ENCODE peak calls at places on chromosomes 1 and 21, in nine cellular contexts. X, P, L, W, H, G, O, E and T are unnamed samples.

GRCh38 chr1:78665809-78666208 is 16.2 kb downstream of the IFI44 start:
- DNase-seq in L (no peak), P (no peak), O (no peak), H (no peak), E (no peak), X (no peak), W (no peak), G (no peak), T (no peak)

GRCh38 chr1:207752456-207753132 is 740 bp downstream of the CD46 start:
- DNase-seq in G (peak; percentile 26), O (peak; percentile 41), W (no peak), X (peak; percentile 29), H (peak; percentile 80), E (peak; percentile 33), L (no peak), P (no peak), T (peak; percentile 27)

GRCh38 chr21:36560933-36561575 is 81.1 kb upstream of the CLDN14 start:
- DNase-seq in H (no peak), W (no peak), G (no peak), P (no peak), X (no peak), L (no peak), E (no peak), O (no peak), T (no peak)

GRCh38 chr1:199403421-199404116 is 623.9 kb upstream of the NR5A2 start:
- DNase-seq in L (no peak), X (no peak), E (no peak), P (no peak), G (no peak), H (no peak), W (peak; percentile 4), O (no peak), T (no peak)

GRCh38 chr1:17075470-17076255 is 21.8 kb upstream of the SDHB start:
- DNase-seq in H (peak; percentile 51), L (no peak), E (peak; percentile 83), W (no peak), O (peak; percentile 2), P (no peak), X (peak; percentile 68), G (peak; percentile 57), T (no peak)

GRCh38 chr1:117268926-117269378 is 58.2 kb upstream of the VTCN1 start:
- DNase-seq in L (no peak), X (peak; percentile 62), H (no peak), O (no peak), E (peak; percentile 99), P (no peak), G (no peak), W (no peak), T (no peak)

GRCh38 chr1:84998642-84999280 is 1.8 kb upstream of the MCOLN2 start:
- DNase-seq in O (peak; percentile 41), E (peak; percentile 7), W (no peak), H (no peak), G (peak; percentile 62), P (no peak), X (no peak), L (no peak), T (peak; percentile 47)

GRCh38 chr21:34886554-34887385 is 162.3 kb downstream of the RUNX1 start:
- DNase-seq in W (peak; percentile 7), O (peak; percentile 19), G (peak; percentile 12), L (no peak), E (peak; percentile 60), P (no peak), X (peak; percentile 46), H (peak; percentile 44), T (no peak)

GRCh38 chr21:41470054-41470453 is 37.9 kb downstream of the TMPRSS2 start:
- DNase-seq in L (no peak), X (no peak), G (no peak), O (no peak), W (no peak), E (no peak), H (no peak), P (no peak), T (no peak)

GRCh38 chr1:36645911-36646310 is 163.2 kb upstream of the CSF3R start:
- DNase-seq in L (no peak), X (no peak), W (no peak), E (no peak), O (no peak), P (no peak), G (no peak), H (no peak), T (no peak)

GRCh38 chr1:109299087-109299983 is 7.5 kb downstream of the MYBPHL start:
- DNase-seq in O (no peak), X (no peak), W (peak; percentile 96), G (no peak), L (no peak), H (no peak), E (peak; percentile 48), P (peak; percentile 31), T (no peak)

GRCh38 chr1:111062081-111062480 is 77.8 kb downstream of the DRAM2 start:
- DNase-seq in G (no peak), O (no peak), E (no peak), P (no peak), X (no peak), W (no peak), H (no peak), L (no peak), T (no peak)

GRCh38 chr1:23977854-23978191 is 2.3 kb downstream of the SRSF10 start:
- DNase-seq in O (no peak), P (no peak), G (no peak), E (no peak), X (no peak), L (no peak), H (no peak), W (no peak), T (no peak)

GRCh38 chr1:201229771-201230635 is 39.4 kb downstream of the IGFN1 start:
- DNase-seq in L (no peak), W (no peak), G (no peak), X (no peak), E (peak; percentile 68), H (no peak), O (no peak), P (no peak), T (no peak)

GRCh38 chr1:67052741-67053534 is 1.0 kb downstream of the SLC35D1 start:
- DNase-seq in L (no peak), O (no peak), P (peak; percentile 33), E (peak; percentile 73), H (peak; percentile 53), W (peak; percentile 37), X (peak; percentile 16), G (peak; percentile 41), T (peak; percentile 12)

GRCh38 chr21:45200596-45201296 is 86.9 kb downstream of the POFUT2 start:
- DNase-seq in O (no peak), G (no peak), L (no peak), X (no peak), E (no peak), H (no peak), W (no peak), P (no peak), T (no peak)

GRCh38 chr21:14071902-14072734 is 138.6 kb downstream of the LIPI start:
- DNase-seq in G (no peak), E (no peak), H (no peak), L (no peak), P (no peak), O (no peak), X (no peak), W (no peak), T (no peak)

GRCh38 chr1:151325646-151326429 is 1.4 kb downstream of the PI4KB start:
- DNase-seq in E (no peak), H (no peak), P (no peak), W (no peak), L (no peak), O (no peak), G (no peak), X (no peak), T (no peak)

GRCh38 chr1:53368314-53369033 is 40.6 kb upstream of the LRP8 start:
- DNase-seq in O (no peak), H (no peak), L (no peak), E (no peak), W (peak; percentile 61), G (no peak), P (no peak), X (no peak), T (peak; percentile 28)

GRCh38 chr1:173005196-173005864 is 45.4 kb downstream of the TNFSF18 start:
- DNase-seq in E (no peak), X (no peak), P (no peak), G (no peak), W (no peak), H (no peak), O (no peak), L (no peak), T (no peak)

GRCh38 chr1:228866498-228866897 is 131.2 kb downstream of the RHOU start:
- DNase-seq in G (no peak), P (no peak), H (peak; percentile 14), X (no peak), O (no peak), W (no peak), E (no peak), L (no peak), T (no peak)

GRCh38 chr21:16241500-16241963 is 511.8 kb downstream of the USP25 start:
- DNase-seq in G (no peak), E (peak; percentile 94), L (no peak), O (no peak), X (peak; percentile 28), W (no peak), P (no peak), H (no peak), T (no peak)

GRCh38 chr1:98276514-98276913 is 355.7 kb upstream of the DPYD start:
- DNase-seq in G (no peak), P (no peak), H (no peak), L (no peak), X (no peak), O (no peak), E (peak; percentile 13), W (no peak), T (no peak)

GRCh38 chr1:243421784-243422183 is 165.9 kb downstream of the SDCCAG8 start:
- DNase-seq in P (no peak), H (peak; percentile 20), E (peak; percentile 64), X (no peak), O (peak; percentile 23), W (peak; percentile 75), G (peak; percentile 77), L (peak; percentile 15), T (peak; percentile 74)

GRCh38 chr1:55530749-55531478 is 315.8 kb upstream of the USP24 start:
- DNase-seq in W (no peak), L (no peak), H (no peak), X (no peak), E (no peak), O (no peak), G (no peak), P (no peak), T (no peak)

GRCh38 chr1:116157096-116157495 is 45.9 kb downstream of the MAB21L3 start:
- DNase-seq in L (no peak), P (no peak), H (peak; percentile 11), G (no peak), O (no peak), W (no peak), X (no peak), E (no peak), T (no peak)

GRCh38 chr1:230167419-230167852 is 100.4 kb downstream of the GALNT2 start:
- DNase-seq in L (peak; percentile 47), G (peak; percentile 38), X (peak; percentile 32), W (no peak), P (peak; percentile 4), H (peak; percentile 37), O (peak; percentile 20), E (peak; percentile 87), T (peak; percentile 19)

GRCh38 chr21:40151611-40152010 is 284.4 kb downstream of the PCP4 start:
- DNase-seq in X (no peak), L (no peak), H (no peak), E (peak; percentile 24), G (no peak), P (no peak), W (no peak), O (no peak), T (no peak)